ENCODE peak calls at places on chromosomes 11 and 22, in ten cellular contexts. One of them, this sample, is unnamed.

GRCh38 chr11:70630816-70631623 is 232.7 kb downstream of the CTTN start:
- DNase-seq in upper lobe of left lung: no peak
- DNase-seq in uterus: no peak
- DNase-seq in astrocyte of the spinal cord: no peak
- DNase-seq in mucosa of descending colon: no peak
- DNase-seq in WTC11: no peak
- DNase-seq in dorsolateral prefrontal cortex: no peak
- DNase-seq in natural killer cell: no peak
- DNase-seq in HFFc6: no peak
- DNase-seq in colonic mucosa: no peak
- DNase-seq in this sample: no peak

GRCh38 chr11:65558785-65559509 is 788 bp upstream of the LTBP3 start:
- DNase-seq in upper lobe of left lung: no peak
- DNase-seq in uterus: peak; percentile 86
- DNase-seq in astrocyte of the spinal cord: peak; percentile 73
- DNase-seq in mucosa of descending colon: peak; percentile 75
- DNase-seq in WTC11: no peak
- DNase-seq in dorsolateral prefrontal cortex: peak; percentile 61
- DNase-seq in natural killer cell: no peak
- DNase-seq in HFFc6: no peak
- DNase-seq in colonic mucosa: peak; percentile 48
- DNase-seq in this sample: no peak

GRCh38 chr11:17163742-17164141 is 44.0 kb downstream of the PIK3C2A start:
- DNase-seq in upper lobe of left lung: no peak
- DNase-seq in uterus: no peak
- DNase-seq in astrocyte of the spinal cord: no peak
- DNase-seq in mucosa of descending colon: no peak
- DNase-seq in WTC11: no peak
- DNase-seq in dorsolateral prefrontal cortex: no peak
- DNase-seq in natural killer cell: no peak
- DNase-seq in HFFc6: no peak
- DNase-seq in colonic mucosa: no peak
- DNase-seq in this sample: no peak

GRCh38 chr22:50504245-50505211 is 3.0 kb downstream of the LMF2 start:
- DNase-seq in upper lobe of left lung: no peak
- DNase-seq in uterus: no peak
- DNase-seq in astrocyte of the spinal cord: no peak
- DNase-seq in mucosa of descending colon: peak; percentile 60
- DNase-seq in WTC11: no peak
- DNase-seq in dorsolateral prefrontal cortex: no peak
- DNase-seq in natural killer cell: no peak
- DNase-seq in HFFc6: no peak
- DNase-seq in colonic mucosa: no peak
- DNase-seq in this sample: no peak

GRCh38 chr22:37818397-37819099 is 4.6 kb upstream of the GALR3 start:
- DNase-seq in upper lobe of left lung: peak; percentile 70
- DNase-seq in uterus: peak; percentile 44
- DNase-seq in astrocyte of the spinal cord: peak; percentile 49
- DNase-seq in mucosa of descending colon: peak; percentile 80
- DNase-seq in WTC11: peak; percentile 75
- DNase-seq in dorsolateral prefrontal cortex: no peak
- DNase-seq in natural killer cell: peak; percentile 58
- DNase-seq in HFFc6: peak; percentile 33
- DNase-seq in colonic mucosa: peak; percentile 71
- DNase-seq in this sample: peak; percentile 70

GRCh38 chr11:24163146-24163545 is 333.7 kb upstream of the LUZP2 start:
- DNase-seq in upper lobe of left lung: no peak
- DNase-seq in uterus: no peak
- DNase-seq in astrocyte of the spinal cord: no peak
- DNase-seq in mucosa of descending colon: no peak
- DNase-seq in WTC11: no peak
- DNase-seq in dorsolateral prefrontal cortex: no peak
- DNase-seq in natural killer cell: no peak
- DNase-seq in HFFc6: peak; percentile 75
- DNase-seq in colonic mucosa: no peak
- DNase-seq in this sample: no peak

GRCh38 chr22:30457964-30458363 is 13.9 kb downstream of the SEC14L3 start:
- DNase-seq in upper lobe of left lung: no peak
- DNase-seq in uterus: no peak
- DNase-seq in astrocyte of the spinal cord: no peak
- DNase-seq in mucosa of descending colon: no peak
- DNase-seq in WTC11: no peak
- DNase-seq in dorsolateral prefrontal cortex: no peak
- DNase-seq in natural killer cell: no peak
- DNase-seq in HFFc6: peak; percentile 8
- DNase-seq in colonic mucosa: no peak
- DNase-seq in this sample: no peak

GRCh38 chr22:33515733-33516297 is 404.5 kb downstream of the LARGE1 start:
- DNase-seq in upper lobe of left lung: no peak
- DNase-seq in uterus: no peak
- DNase-seq in astrocyte of the spinal cord: no peak
- DNase-seq in mucosa of descending colon: no peak
- DNase-seq in WTC11: no peak
- DNase-seq in dorsolateral prefrontal cortex: no peak
- DNase-seq in natural killer cell: no peak
- DNase-seq in HFFc6: no peak
- DNase-seq in colonic mucosa: no peak
- DNase-seq in this sample: no peak

GRCh38 chr22:47604563-47604962 is 842.1 kb downstream of the TBC1D22A start:
- DNase-seq in upper lobe of left lung: no peak
- DNase-seq in uterus: no peak
- DNase-seq in astrocyte of the spinal cord: no peak
- DNase-seq in mucosa of descending colon: no peak
- DNase-seq in WTC11: no peak
- DNase-seq in dorsolateral prefrontal cortex: no peak
- DNase-seq in natural killer cell: no peak
- DNase-seq in HFFc6: no peak
- DNase-seq in colonic mucosa: no peak
- DNase-seq in this sample: no peak

GRCh38 chr11:134045799-134046635 is 22.9 kb upstream of the JAM3 start:
- DNase-seq in upper lobe of left lung: no peak
- DNase-seq in uterus: no peak
- DNase-seq in astrocyte of the spinal cord: no peak
- DNase-seq in mucosa of descending colon: no peak
- DNase-seq in WTC11: peak; percentile 59
- DNase-seq in dorsolateral prefrontal cortex: no peak
- DNase-seq in natural killer cell: no peak
- DNase-seq in HFFc6: no peak
- DNase-seq in colonic mucosa: no peak
- DNase-seq in this sample: peak; percentile 49

GRCh38 chr11:74418509-74418895 is 20.3 kb upstream of the PGM2L1 start:
- DNase-seq in upper lobe of left lung: no peak
- DNase-seq in uterus: no peak
- DNase-seq in astrocyte of the spinal cord: peak; percentile 92
- DNase-seq in mucosa of descending colon: no peak
- DNase-seq in WTC11: no peak
- DNase-seq in dorsolateral prefrontal cortex: no peak
- DNase-seq in natural killer cell: no peak
- DNase-seq in HFFc6: peak; percentile 41
- DNase-seq in colonic mucosa: no peak
- DNase-seq in this sample: no peak

GRCh38 chr11:6273188-6273587 is 13.6 kb downstream of the CCKBR start:
- DNase-seq in upper lobe of left lung: no peak
- DNase-seq in uterus: no peak
- DNase-seq in astrocyte of the spinal cord: no peak
- DNase-seq in mucosa of descending colon: no peak
- DNase-seq in WTC11: no peak
- DNase-seq in dorsolateral prefrontal cortex: no peak
- DNase-seq in natural killer cell: no peak
- DNase-seq in HFFc6: no peak
- DNase-seq in colonic mucosa: no peak
- DNase-seq in this sample: no peak

GRCh38 chr11:118015385-118015841 is 29.2 kb downstream of the IL10RA start:
- DNase-seq in upper lobe of left lung: no peak
- DNase-seq in uterus: no peak
- DNase-seq in astrocyte of the spinal cord: no peak
- DNase-seq in mucosa of descending colon: no peak
- DNase-seq in WTC11: no peak
- DNase-seq in dorsolateral prefrontal cortex: no peak
- DNase-seq in natural killer cell: no peak
- DNase-seq in HFFc6: no peak
- DNase-seq in colonic mucosa: no peak
- DNase-seq in this sample: no peak

GRCh38 chr11:57100638-57101312 is 81.0 kb upstream of the LRRC55 start:
- DNase-seq in upper lobe of left lung: no peak
- DNase-seq in uterus: no peak
- DNase-seq in astrocyte of the spinal cord: no peak
- DNase-seq in mucosa of descending colon: no peak
- DNase-seq in WTC11: no peak
- DNase-seq in dorsolateral prefrontal cortex: no peak
- DNase-seq in natural killer cell: no peak
- DNase-seq in HFFc6: no peak
- DNase-seq in colonic mucosa: no peak
- DNase-seq in this sample: no peak

GRCh38 chr11:91979775-91980174 is 244.8 kb upstream of the FAT3 start:
- DNase-seq in upper lobe of left lung: no peak
- DNase-seq in uterus: no peak
- DNase-seq in astrocyte of the spinal cord: no peak
- DNase-seq in mucosa of descending colon: no peak
- DNase-seq in WTC11: no peak
- DNase-seq in dorsolateral prefrontal cortex: no peak
- DNase-seq in natural killer cell: no peak
- DNase-seq in HFFc6: no peak
- DNase-seq in colonic mucosa: no peak
- DNase-seq in this sample: no peak

GRCh38 chr22:31561238-31561887 is 65.0 kb downstream of the SFI1 start:
- DNase-seq in upper lobe of left lung: peak; percentile 79
- DNase-seq in uterus: peak; percentile 63
- DNase-seq in astrocyte of the spinal cord: peak; percentile 79
- DNase-seq in mucosa of descending colon: peak; percentile 69
- DNase-seq in WTC11: peak; percentile 91
- DNase-seq in dorsolateral prefrontal cortex: peak; percentile 47
- DNase-seq in natural killer cell: no peak
- DNase-seq in HFFc6: peak; percentile 60
- DNase-seq in colonic mucosa: peak; percentile 83
- DNase-seq in this sample: peak; percentile 79
- TF ChIP-seq CTCF in upper lobe of left lung: peak; percentile 57
- TF ChIP-seq CTCF in uterus: peak; percentile 52
- TF ChIP-seq CTCF in astrocyte of the spinal cord: peak; percentile 93
- TF ChIP-seq CTCF in mucosa of descending colon: peak; percentile 41
- TF ChIP-seq CTCF in WTC11: peak; percentile 48
- TF ChIP-seq CTCF in dorsolateral prefrontal cortex: peak; percentile 75
- TF ChIP-seq CTCF in natural killer cell: peak; percentile 27
- TF ChIP-seq CTCF in HFFc6: peak; percentile 84
- TF ChIP-seq CTCF in colonic mucosa: peak; percentile 70
- TF ChIP-seq CTCF in this sample: peak; percentile 75

GRCh38 chr11:110429614-110430266 is at the start of gene FDX1:
- DNase-seq in upper lobe of left lung: peak; percentile 88
- DNase-seq in uterus: peak; percentile 72
- DNase-seq in astrocyte of the spinal cord: peak; percentile 80
- DNase-seq in mucosa of descending colon: peak; percentile 90
- DNase-seq in WTC11: peak; percentile 88
- DNase-seq in dorsolateral prefrontal cortex: peak; percentile 65
- DNase-seq in natural killer cell: peak; percentile 81
- DNase-seq in HFFc6: peak; percentile 60
- DNase-seq in colonic mucosa: peak; percentile 86
- DNase-seq in this sample: peak; percentile 89
- TF ChIP-seq CTCF in upper lobe of left lung: peak; percentile 94
- TF ChIP-seq CTCF in uterus: peak; percentile 37
- TF ChIP-seq CTCF in astrocyte of the spinal cord: peak; percentile 45
- TF ChIP-seq CTCF in mucosa of descending colon: peak; percentile 63
- TF ChIP-seq CTCF in WTC11: no peak
- TF ChIP-seq CTCF in dorsolateral prefrontal cortex: peak; percentile 54
- TF ChIP-seq CTCF in natural killer cell: peak; percentile 72
- TF ChIP-seq CTCF in HFFc6: peak; percentile 81
- TF ChIP-seq CTCF in colonic mucosa: peak; percentile 46
- TF ChIP-seq CTCF in this sample: peak; percentile 44

GRCh38 chr22:26620197-26620596 is 1.6 kb upstream of the CRYBA4 start:
- DNase-seq in upper lobe of left lung: no peak
- DNase-seq in uterus: no peak
- DNase-seq in astrocyte of the spinal cord: no peak
- DNase-seq in mucosa of descending colon: no peak
- DNase-seq in WTC11: no peak
- DNase-seq in dorsolateral prefrontal cortex: no peak
- DNase-seq in natural killer cell: no peak
- DNase-seq in HFFc6: no peak
- DNase-seq in colonic mucosa: no peak
- DNase-seq in this sample: no peak

GRCh38 chr22:26621663-26622062 is at the start of gene CRYBA4:
- DNase-seq in upper lobe of left lung: no peak
- DNase-seq in uterus: no peak
- DNase-seq in astrocyte of the spinal cord: no peak
- DNase-seq in mucosa of descending colon: no peak
- DNase-seq in WTC11: no peak
- DNase-seq in dorsolateral prefrontal cortex: no peak
- DNase-seq in natural killer cell: no peak
- DNase-seq in HFFc6: no peak
- DNase-seq in colonic mucosa: no peak
- DNase-seq in this sample: no peak

GRCh38 chr22:26623984-26624383 is 2.2 kb downstream of the CRYBA4 start:
- DNase-seq in upper lobe of left lung: no peak
- DNase-seq in uterus: no peak
- DNase-seq in astrocyte of the spinal cord: no peak
- DNase-seq in mucosa of descending colon: no peak
- DNase-seq in WTC11: no peak
- DNase-seq in dorsolateral prefrontal cortex: no peak
- DNase-seq in natural killer cell: no peak
- DNase-seq in HFFc6: no peak
- DNase-seq in colonic mucosa: no peak
- DNase-seq in this sample: no peak

GRCh38 chr22:26619510-26619909 is 1.7 kb upstream of the CRYBB1 start:
- DNase-seq in upper lobe of left lung: no peak
- DNase-seq in uterus: peak; percentile 63
- DNase-seq in astrocyte of the spinal cord: no peak
- DNase-seq in mucosa of descending colon: no peak
- DNase-seq in WTC11: no peak
- DNase-seq in dorsolateral prefrontal cortex: no peak
- DNase-seq in natural killer cell: no peak
- DNase-seq in HFFc6: no peak
- DNase-seq in colonic mucosa: no peak
- DNase-seq in this sample: no peak

DNA sequence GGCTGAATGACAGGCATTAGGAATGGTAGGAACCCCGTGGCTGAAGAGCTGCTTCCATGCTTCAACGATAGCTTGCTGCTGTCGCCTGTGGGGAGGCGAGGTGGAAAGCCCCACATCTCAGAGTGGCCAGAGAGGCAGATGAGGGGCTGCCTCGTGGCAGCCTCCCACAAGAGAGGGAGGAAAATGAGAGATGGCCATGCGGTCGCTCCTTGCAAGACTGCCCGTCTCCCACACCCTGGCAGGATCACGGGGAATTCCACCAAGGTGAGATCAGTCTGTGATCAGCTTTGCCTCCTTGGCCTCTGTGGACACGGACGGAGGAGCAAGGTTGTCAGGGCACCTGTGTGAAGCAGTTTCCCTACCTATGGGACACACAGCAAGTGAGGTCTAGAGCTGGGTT is 3.0 kb downstream of the CRYBA4 start:
- DNase-seq in upper lobe of left lung: no peak
- DNase-seq in uterus: no peak
- DNase-seq in astrocyte of the spinal cord: no peak
- DNase-seq in mucosa of descending colon: no peak
- DNase-seq in WTC11: no peak
- DNase-seq in dorsolateral prefrontal cortex: no peak
- DNase-seq in natural killer cell: no peak
- DNase-seq in HFFc6: no peak
- DNase-seq in colonic mucosa: no peak
- DNase-seq in this sample: no peak
- TF ChIP-seq CTCF in upper lobe of left lung: no peak
- TF ChIP-seq CTCF in uterus: no peak
- TF ChIP-seq CTCF in astrocyte of the spinal cord: no peak
- TF ChIP-seq CTCF in mucosa of descending colon: no peak
- TF ChIP-seq CTCF in WTC11: no peak
- TF ChIP-seq CTCF in dorsolateral prefrontal cortex: no peak
- TF ChIP-seq CTCF in natural killer cell: no peak
- TF ChIP-seq CTCF in HFFc6: no peak
- TF ChIP-seq CTCF in colonic mucosa: no peak
- TF ChIP-seq CTCF in this sample: no peak

GRCh38 chr11:104531075-104531474 is 367.1 kb upstream of the PDGFD start:
- DNase-seq in upper lobe of left lung: no peak
- DNase-seq in uterus: no peak
- DNase-seq in astrocyte of the spinal cord: no peak
- DNase-seq in mucosa of descending colon: no peak
- DNase-seq in WTC11: peak; percentile 14
- DNase-seq in dorsolateral prefrontal cortex: no peak
- DNase-seq in natural killer cell: no peak
- DNase-seq in HFFc6: no peak
- DNase-seq in colonic mucosa: no peak
- DNase-seq in this sample: no peak
- TF ChIP-seq CTCF in upper lobe of left lung: no peak
- TF ChIP-seq CTCF in uterus: no peak
- TF ChIP-seq CTCF in astrocyte of the spinal cord: peak; percentile 18
- TF ChIP-seq CTCF in mucosa of descending colon: no peak
- TF ChIP-seq CTCF in WTC11: no peak
- TF ChIP-seq CTCF in dorsolateral prefrontal cortex: no peak
- TF ChIP-seq CTCF in natural killer cell: peak; percentile 9
- TF ChIP-seq CTCF in HFFc6: no peak
- TF ChIP-seq CTCF in colonic mucosa: no peak
- TF ChIP-seq CTCF in this sample: no peak